ENCODE peak calls at places on chromosome 6, in five cellular contexts. V, M, R, E and K are unnamed samples.

GRCh38 chr6:47248446-47248845 is 61.3 kb downstream of the TNFRSF21 start:
- DNase-seq in V (no peak), M (peak; percentile 43), R (no peak), E (no peak), K (no peak)

GRCh38 chr6:43803783-43804549 is 34.0 kb downstream of the VEGFA start:
- DNase-seq in V (no peak), M (no peak), R (no peak), E (peak; percentile 62), K (peak; percentile 64)

GRCh38 chr6:36241728-36242127 is 28.1 kb upstream of the PNPLA1 start:
- DNase-seq in V (no peak), M (no peak), R (no peak), E (no peak), K (no peak)

GRCh38 chr6:167711784-167712183 is 114.9 kb upstream of the AFDN start:
- DNase-seq in V (no peak), M (no peak), R (no peak), E (no peak), K (no peak)

GRCh38 chr6:37731888-37732287 is 34.2 kb upstream of the MDGA1 start:
- DNase-seq in V (no peak), M (no peak), R (no peak), E (no peak), K (no peak)

GRCh38 chr6:69848552-69848951 is 17.8 kb upstream of the COL19A1 start:
- DNase-seq in V (no peak), M (no peak), R (no peak), E (no peak), K (no peak)

GRCh38 chr6:150076196-150076893 is 7.4 kb upstream of the ULBP3 start:
- DNase-seq in V (no peak), M (no peak), R (no peak), E (no peak), K (no peak)

GRCh38 chr6:19472168-19472567 is 365.0 kb upstream of the ID4 start:
- DNase-seq in V (no peak), M (no peak), R (no peak), E (no peak), K (no peak)

GRCh38 chr6:161198176-161198575 is 75.7 kb downstream of the AGPAT4 start:
- DNase-seq in V (no peak), M (no peak), R (no peak), E (no peak), K (no peak)

GRCh38 chr6:49550413-49551125 is at the start of gene C6orf141:
- DNase-seq in V (peak; percentile 30), M (peak; percentile 11), R (peak; percentile 56), E (peak; percentile 72), K (peak; percentile 44)

GRCh38 chr6:12150812-12151432 is 138.8 kb downstream of the HIVEP1 start:
- DNase-seq in V (no peak), M (peak; percentile 37), R (peak; percentile 58), E (no peak), K (no peak)

GRCh38 chr6:9620263-9620662 is 794.6 kb downstream of the TFAP2A start:
- DNase-seq in V (no peak), M (no peak), R (no peak), E (no peak), K (no peak)

GRCh38 chr6:116572162-116572561 is 858 bp downstream of the RWDD1 start:
- DNase-seq in V (no peak), M (peak; percentile 51), R (no peak), E (no peak), K (no peak)

GRCh38 chr6:161232467-161232866 is 41.4 kb downstream of the AGPAT4 start:
- DNase-seq in V (no peak), M (no peak), R (no peak), E (no peak), K (no peak)

GRCh38 chr6:91812596-91813274 is 1225.9 kb upstream of the MAP3K7 start:
- DNase-seq in V (no peak), M (no peak), R (no peak), E (no peak), K (no peak)

GRCh38 chr6:24658573-24659511 is 7.9 kb downstream of the TDP2 start:
- DNase-seq in V (no peak), M (no peak), R (no peak), E (no peak), K (no peak)

GRCh38 chr6:7468382-7469081 is 72.9 kb upstream of the DSP start:
- DNase-seq in V (no peak), M (peak; percentile 75), R (no peak), E (no peak), K (no peak)

GRCh38 chr6:35359744-35360348 is 17.5 kb downstream of the PPARD start:
- DNase-seq in V (no peak), M (no peak), R (no peak), E (no peak), K (no peak)

GRCh38 chr6:52186480-52186879 is 305 bp downstream of the IL17A start:
- DNase-seq in V (no peak), M (no peak), R (no peak), E (no peak), K (no peak)

GRCh38 chr6:144104898-144105487 is 9.6 kb upstream of the SF3B5 start:
- DNase-seq in V (peak; percentile 26), M (peak; percentile 44), R (no peak), E (no peak), K (peak; percentile 48)

GRCh38 chr6:161393292-161393691 is 119.4 kb upstream of the AGPAT4 start:
- DNase-seq in V (no peak), M (no peak), R (no peak), E (no peak), K (no peak)

GRCh38 chr6:7404546-7404945 is 14.9 kb downstream of the RIOK1 start:
- DNase-seq in V (no peak), M (no peak), R (no peak), E (no peak), K (no peak)

GRCh38 chr6:122962196-122962595 is 33.8 kb upstream of the CLVS2 start:
- DNase-seq in V (no peak), M (no peak), R (no peak), E (no peak), K (no peak)

GRCh38 chr6:132892929-132893771 is 78.8 kb downstream of the RPS12 start:
- DNase-seq in V (no peak), M (peak; percentile 34), R (no peak), E (no peak), K (no peak)

GRCh38 chr6:26351544-26351953 is 13.4 kb upstream of the BTN3A2 start:
- DNase-seq in V (no peak), M (no peak), R (no peak), E (no peak), K (no peak)

GRCh38 chr6:26003102-26003694 is 40.6 kb downstream of the TRIM38 start:
- DNase-seq in V (peak; percentile 66), M (peak; percentile 72), R (peak; percentile 76), E (no peak), K (peak; percentile 58)

GRCh38 chr6:127219869-127220268 is 46.8 kb upstream of the RNF146 start:
- DNase-seq in V (no peak), M (no peak), R (no peak), E (no peak), K (no peak)

GRCh38 chr6:127222418-127222817 is 44.2 kb upstream of the RNF146 start:
- DNase-seq in V (no peak), M (no peak), R (no peak), E (no peak), K (no peak)

GRCh38 chr6:127221201-127221600 is 45.5 kb upstream of the RNF146 start:
- DNase-seq in V (no peak), M (no peak), R (no peak), E (no peak), K (no peak)

DNA sequence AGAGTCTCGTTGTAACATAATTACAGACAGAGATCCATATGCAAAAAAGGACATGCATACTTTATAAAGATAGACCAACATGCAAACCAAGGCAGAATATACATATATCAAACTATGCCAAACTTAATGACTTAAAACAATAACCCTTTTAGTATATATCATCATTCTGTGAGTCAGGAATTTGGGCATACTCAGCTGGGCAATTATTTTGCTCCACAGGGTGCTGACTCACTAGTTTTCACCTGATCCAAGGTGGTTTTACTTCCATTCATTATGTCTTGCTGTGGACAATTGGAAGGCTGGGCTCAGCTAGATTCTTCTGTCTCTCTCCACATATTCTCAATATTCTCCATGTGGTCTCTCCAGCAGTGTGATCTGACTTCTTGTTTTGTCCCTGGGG is 41.2 kb upstream of the RNF146 start:
- DNase-seq in V (no peak), M (no peak), R (no peak), E (no peak), K (no peak)
- TF ChIP-seq CTCF in V (no peak), M (no peak), R (no peak), E (no peak), K (no peak)

GRCh38 chr6:166075925-166076324 is 91.7 kb downstream of the TBXT start:
- DNase-seq in V (no peak), M (no peak), R (no peak), E (no peak), K (no peak)

GRCh38 chr6:166078294-166078693 is 89.4 kb downstream of the TBXT start:
- DNase-seq in V (no peak), M (no peak), R (no peak), E (no peak), K (no peak)

GRCh38 chr6:166073082-166073481 is 94.6 kb downstream of the TBXT start:
- DNase-seq in V (no peak), M (no peak), R (no peak), E (no peak), K (no peak)

DNA sequence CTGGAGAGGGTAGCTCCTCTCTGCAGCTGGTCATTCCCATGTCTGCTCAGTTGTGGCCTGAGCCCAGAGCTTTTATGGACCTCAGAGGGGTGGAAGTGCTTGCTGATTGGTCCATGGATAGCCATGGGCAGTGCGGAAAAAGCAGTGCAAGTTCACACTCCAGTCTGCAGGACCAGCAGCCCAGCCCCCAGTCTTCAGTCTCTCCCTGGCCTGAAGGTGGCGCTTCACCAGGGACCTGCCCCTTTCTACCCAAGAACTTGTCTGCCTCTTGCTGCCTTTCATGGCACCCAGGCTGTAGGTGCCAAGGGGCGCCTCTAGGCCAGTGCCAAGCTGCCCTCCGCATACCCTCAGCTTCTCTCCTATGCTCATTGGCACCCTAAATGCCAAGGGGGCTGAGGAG is 91.0 kb downstream of the TBXT start:
- DNase-seq in V (no peak), M (no peak), R (no peak), E (no peak), K (no peak)
- TF ChIP-seq CTCF in V (no peak), M (no peak), R (no peak), E (no peak), K (no peak)

DNA sequence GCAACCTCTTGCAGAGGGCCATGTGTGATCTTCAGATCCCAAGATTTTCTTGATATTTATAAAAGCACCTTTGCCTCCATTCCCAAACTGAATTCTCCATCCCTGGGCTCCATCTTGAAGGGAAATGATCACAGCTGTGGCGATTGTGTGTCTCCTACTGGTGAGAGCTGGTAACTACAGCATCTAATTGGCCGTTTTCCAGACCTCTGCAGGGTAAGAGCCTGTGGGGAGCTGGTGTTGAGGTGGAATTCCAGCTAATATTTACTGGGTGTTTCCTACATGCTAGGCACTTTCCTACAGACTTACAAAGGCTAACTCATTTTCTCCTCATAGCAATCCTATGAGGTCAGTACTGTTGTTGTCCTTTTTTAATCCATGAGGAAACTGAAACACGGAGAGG is 59.2 kb upstream of the FNDC1 start:
- DNase-seq in V (peak; percentile 32), M (peak; percentile 55), R (peak; percentile 47), E (no peak), K (peak; percentile 47)
- TF ChIP-seq CTCF in V (peak; percentile 67), M (peak; percentile 62), R (peak; percentile 94), E (no peak), K (peak; percentile 35)

DNA sequence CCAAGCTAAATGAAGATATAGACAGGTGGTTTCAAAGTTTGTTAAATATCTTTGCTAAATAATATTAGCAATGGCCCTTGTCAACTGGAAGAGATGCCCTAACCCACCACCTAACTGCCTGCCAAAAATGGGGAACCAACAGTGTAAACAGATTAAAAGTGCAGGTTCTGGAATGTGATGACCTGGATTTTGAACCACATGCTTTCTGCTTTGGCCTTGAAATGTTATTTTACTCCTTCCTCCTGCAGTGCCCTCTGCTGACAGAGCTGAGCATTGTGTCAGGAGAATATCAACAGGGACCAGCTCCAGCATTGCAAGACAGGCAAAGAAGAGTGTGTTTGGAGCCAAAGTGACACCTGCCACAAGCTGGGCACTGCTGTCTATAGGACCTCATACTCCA is 226.6 kb downstream of the MYLK4 start:
- DNase-seq in V (no peak), M (no peak), R (no peak), E (no peak), K (no peak)
- TF ChIP-seq CTCF in V (no peak), M (peak; percentile 18), R (peak; percentile 15), E (no peak), K (no peak)